ENCODE peak calls at places on chromosomes 12 and 14, in six cellular contexts. P, U, C, K, H and N are unnamed samples.

GRCh38 chr12:54419088-54419887 is at the start of gene ITGA5:
- DNase-seq in C (peak), H (peak), U (peak), P (peak), K (peak), N (no peak)

GRCh38 chr14:32762886-32763285 is 175.8 kb upstream of the NPAS3 start:
- DNase-seq in K (no peak), P (peak), U (peak), H (no peak), C (no peak), N (no peak)

GRCh38 chr12:25284024-25284423 is 33.3 kb upstream of the KRAS start:
- DNase-seq in H (no peak), U (no peak), C (no peak), K (no peak), P (no peak), N (no peak)

GRCh38 chr12:15059123-15059522 is 86.3 kb downstream of the PDE6H start:
- DNase-seq in U (no peak), C (no peak), H (no peak), P (no peak), K (no peak), N (no peak)

GRCh38 chr14:92456215-92457017 is 57.2 kb upstream of the RIN3 start:
- DNase-seq in C (peak), K (no peak), H (peak), P (peak), U (peak), N (peak)

GRCh38 chr12:116525418-116526001 is 33.7 kb upstream of the MAP1LC3B2 start:
- DNase-seq in H (peak), U (peak), K (peak), P (peak), C (no peak), N (peak)

GRCh38 chr14:23482814-23483128 is 13.3 kb downstream of the NGDN start:
- DNase-seq in U (no peak), C (no peak), P (no peak), H (no peak), K (no peak), N (no peak)

GRCh38 chr12:3992945-3993344 is 119.7 kb upstream of the PARP11 start:
- DNase-seq in P (no peak), C (no peak), U (no peak), H (no peak), K (no peak), N (no peak)

GRCh38 chr12:117188961-117189724 is 1.1 kb downstream of the FBXO21 start:
- DNase-seq in H (peak), P (peak), U (peak), C (no peak), K (no peak), N (no peak)

GRCh38 chr12:120684523-120684932 is 2.4 kb upstream of the MLEC start:
- DNase-seq in P (no peak), H (no peak), K (no peak), U (peak), C (peak), N (no peak)

GRCh38 chr12:64528616-64529015 is 76.7 kb downstream of the TBK1 start:
- DNase-seq in H (no peak), P (no peak), C (peak), K (no peak), U (peak), N (no peak)

GRCh38 chr12:93762912-93763311 is 85.7 kb downstream of the CRADD start:
- DNase-seq in U (no peak), K (no peak), C (no peak), H (no peak), P (no peak), N (no peak)

GRCh38 chr14:104688755-104689619 is at the start of gene INF2:
- DNase-seq in K (peak), U (peak), H (peak), P (peak), C (peak), N (no peak)

GRCh38 chr12:32558941-32559340 is 120.2 kb upstream of the DNM1L start:
- DNase-seq in P (peak), H (no peak), U (peak), C (no peak), K (no peak), N (no peak)

GRCh38 chr12:119692410-119692809 is 24.5 kb downstream of the PRKAB1 start:
- DNase-seq in P (peak), H (no peak), U (peak), K (no peak), C (no peak), N (no peak)

GRCh38 chr14:96272777-96273471 is 16.9 kb downstream of the BDKRB1 start:
- DNase-seq in K (peak), H (no peak), P (no peak), C (no peak), U (peak), N (no peak)

GRCh38 chr12:45148017-45148416 is 67.9 kb upstream of the ANO6 start:
- DNase-seq in P (no peak), H (no peak), C (no peak), U (no peak), K (no peak), N (no peak)

GRCh38 chr12:82299617-82300016 is 58.6 kb downstream of the CCDC59 start:
- DNase-seq in P (peak), K (no peak), H (peak), U (no peak), C (no peak), N (no peak)

GRCh38 chr14:21529515-21529914 is 3.4 kb upstream of the SALL2 start:
- DNase-seq in C (no peak), K (no peak), U (no peak), H (no peak), P (no peak), N (no peak)

GRCh38 chr14:36099619-36100018 is 76.9 kb downstream of the PTCSC3 start:
- DNase-seq in U (no peak), C (no peak), P (no peak), H (no peak), K (no peak), N (no peak)

GRCh38 chr12:113325938-113326337 is 9.0 kb downstream of the SLC8B1 start:
- DNase-seq in H (no peak), C (no peak), K (no peak), P (peak), U (peak), N (no peak)

GRCh38 chr12:131865196-131865875 is 29.1 kb upstream of the ULK1 start:
- DNase-seq in K (no peak), P (no peak), H (no peak), U (peak), C (peak), N (no peak)

GRCh38 chr12:124752437-124753229 is 111.0 kb downstream of the SCARB1 start:
- DNase-seq in U (no peak), C (no peak), H (no peak), K (no peak), P (peak), N (no peak)

GRCh38 chr12:49832836-49833421 is 4.7 kb upstream of the NCKAP5L start:
- DNase-seq in U (peak), K (no peak), P (peak), H (no peak), C (no peak), N (no peak)

GRCh38 chr12:110698171-110698902 is 9.4 kb upstream of the HVCN1 start:
- DNase-seq in H (peak), U (peak), C (peak), K (peak), P (peak), N (peak)

GRCh38 chr12:117490130-117490529 is 128.7 kb upstream of the NOS1 start:
- DNase-seq in P (no peak), U (no peak), C (no peak), H (no peak), K (no peak), N (no peak)

GRCh38 chr14:103711516-103712431 is 3.5 kb downstream of the XRCC3 start:
- DNase-seq in C (no peak), P (peak), K (peak), H (no peak), U (no peak), N (no peak)

GRCh38 chr12:114848661-114849060 is 164.7 kb upstream of the TBX3 start:
- DNase-seq in U (peak), K (no peak), P (peak), C (no peak), H (no peak), N (no peak)

GRCh38 chr12:53268009-53268636 is at the start of gene ESPL1:
- DNase-seq in K (peak), U (peak), C (peak), P (peak), H (peak), N (no peak)

GRCh38 chr14:75968461-75968860 is 13.3 kb downstream of the TGFB3 start:
- DNase-seq in H (no peak), K (no peak), P (peak), C (no peak), U (no peak), N (no peak)

GRCh38 chr12:13940466-13940865 is 40.9 kb downstream of the GRIN2B start:
- DNase-seq in P (no peak), C (no peak), H (peak), K (peak), U (no peak), N (no peak)

GRCh38 chr14:32436993-32437392 is 107.9 kb downstream of the AKAP6 start:
- DNase-seq in K (no peak), P (no peak), C (no peak), U (no peak), H (no peak), N (no peak)

GRCh38 chr14:34614638-34615037 is 15.3 kb downstream of the SNX6 start:
- DNase-seq in C (no peak), P (no peak), K (no peak), H (no peak), U (no peak), N (no peak)

GRCh38 chr12:70393787-70394519 is 27.9 kb downstream of the KCNMB4 start:
- DNase-seq in K (no peak), C (no peak), U (peak), H (no peak), P (peak), N (no peak)

GRCh38 chr12:71780207-71780822 is 25.7 kb downstream of the RAB21 start:
- DNase-seq in K (peak), H (peak), P (peak), C (peak), U (peak), N (no peak)

GRCh38 chr12:93972411-93973208 is 175.8 kb upstream of the PLXNC1 start:
- DNase-seq in K (no peak), U (peak), P (peak), H (no peak), C (no peak), N (no peak)

DNA sequence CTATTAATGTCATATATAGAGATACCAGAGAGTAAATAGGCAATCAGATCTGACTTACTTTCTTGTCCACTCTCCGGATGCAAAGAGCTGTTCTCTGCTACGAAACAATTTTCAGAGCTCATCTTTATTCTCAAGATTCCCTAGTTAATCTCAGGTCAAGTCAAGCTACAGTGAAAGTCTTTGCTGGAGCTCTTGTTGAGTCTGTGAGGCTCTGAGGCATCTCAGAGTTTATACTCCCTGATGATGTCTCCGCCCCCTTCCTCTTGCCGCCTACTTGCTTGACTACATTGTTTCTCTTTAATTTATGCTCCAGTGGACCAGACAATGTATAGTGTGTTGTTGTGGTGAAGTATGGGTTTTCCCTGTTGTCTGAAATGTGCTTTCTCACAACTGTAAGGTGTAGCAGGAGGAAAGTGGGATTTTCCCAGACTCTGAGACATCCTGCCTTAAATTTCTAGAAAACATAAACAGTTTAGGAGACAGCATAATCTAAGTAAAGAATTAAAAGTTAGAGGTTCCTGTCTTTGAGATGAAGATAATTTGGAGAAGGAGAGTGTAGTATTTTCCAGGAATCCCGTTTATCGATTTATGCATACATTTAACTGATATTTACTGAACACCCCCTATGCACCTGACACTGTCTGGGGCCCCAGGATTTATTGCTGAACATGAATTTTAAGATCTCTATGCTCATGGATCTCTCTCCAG is at the start of gene CD69:
- DNase-seq in H (no peak), C (no peak), K (no peak), U (no peak), P (no peak), N (no peak)
- H3K4me3 ChIP-seq in H (no peak), C (no peak), K (peak), U (no peak), P (no peak), N (no peak)

GRCh38 chr12:102480401-102480800 is at the start of gene IGF1:
- DNase-seq in C (no peak), K (no peak), H (peak), P (peak), U (peak), N (no peak)
- TF ChIP-seq CTCF in C (no peak), K (no peak), H (no peak), P (peak), U (peak), N (peak)

DNA sequence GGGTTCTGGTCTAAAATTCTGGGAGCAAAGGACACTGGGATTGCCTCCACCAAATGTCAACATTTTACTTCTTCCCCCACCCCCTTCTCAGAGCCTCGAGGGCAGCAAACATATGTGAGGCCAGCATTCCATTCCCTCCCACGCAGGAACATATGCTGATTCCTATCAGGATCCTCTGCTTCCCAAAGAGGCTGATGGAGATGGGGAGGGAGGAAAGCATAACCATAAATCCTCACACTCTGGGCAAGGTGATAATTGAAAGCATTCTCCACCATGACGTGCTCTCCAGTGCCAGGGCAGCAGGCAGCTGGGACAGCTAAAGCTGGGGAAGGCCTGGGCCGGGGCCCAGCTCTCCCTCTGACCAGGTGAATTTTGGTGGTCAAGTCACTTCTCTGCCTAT is 395.0 kb downstream of the ZFP36L1 start:
- DNase-seq in P (peak), H (no peak), C (no peak), U (peak), K (no peak), N (no peak)
- H3K4me3 ChIP-seq in P (no peak), H (no peak), C (no peak), U (no peak), K (no peak), N (no peak)

GRCh38 chr12:78562358-78563205 is 302.0 kb upstream of the SYT1 start:
- DNase-seq in H (peak), K (no peak), U (peak), C (peak), P (peak), N (no peak)
- TF ChIP-seq CTCF in H (peak), K (no peak), U (peak), C (peak), P (peak), N (peak)

DNA sequence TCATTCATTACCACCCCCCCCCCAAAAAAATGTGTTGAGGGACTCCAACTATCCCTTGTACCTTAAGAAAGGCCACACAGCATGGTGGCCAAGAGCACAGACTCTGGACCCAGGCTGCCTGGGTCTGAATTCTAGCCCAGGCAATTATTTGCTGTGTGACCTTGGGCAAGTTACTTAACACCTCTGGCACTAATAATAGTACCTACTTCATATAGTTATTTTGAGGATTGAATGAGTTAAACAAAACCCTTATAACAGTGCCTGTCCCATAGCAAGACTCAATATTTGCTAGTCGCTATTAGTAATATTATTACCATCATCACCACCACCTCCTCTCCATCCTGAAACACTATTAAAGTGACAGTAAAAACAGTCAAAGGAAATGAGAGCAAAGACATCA is 37.2 kb downstream of the NT5DC3 start:
- DNase-seq in K (no peak), C (no peak), H (no peak), P (no peak), U (no peak), N (no peak)
- H3K4me3 ChIP-seq in K (no peak), C (no peak), H (no peak), P (no peak), U (no peak), N (no peak)

GRCh38 chr14:100246809-100247428 is 8.0 kb downstream of the YY1 start:
- DNase-seq in U (peak), P (peak), K (no peak), C (peak), H (peak), N (peak)
- TF ChIP-seq CTCF in U (peak), P (peak), K (peak), C (peak), H (peak), N (peak)

GRCh38 chr14:91367173-91368171 is 50.1 kb downstream of the CCDC88C start:
- DNase-seq in K (no peak), U (peak), C (peak), H (no peak), P (peak), N (peak)
- H3K4me3 ChIP-seq in K (no peak), U (no peak), C (no peak), H (no peak), P (no peak), N (no peak)